ENCODE peak calls at places on chromosomes 16 and 17, in eight cellular contexts. N is Panc1; X is CD4-positive, alpha-beta T cell; M is left ventricle myocardium inferior; W is HL-60; C is stomach; U is DND-41; O is effector memory CD4-positive, alpha-beta T cell. Z is an unnamed sample. For H3K27me3, the result is how much of the 10 kb centered on the place peaks cover.

GRCh38 chr17:18992454-18993130 is 12.0 kb downstream of the FAM83G start:
- DNase-seq in N (no peak), X (no peak), M (no peak), W (peak), C (no peak), U (peak), O (peak), Z (no peak)

GRCh38 chr16:25192096-25192495 is 24.7 kb upstream of the AQP8 start:
- DNase-seq in N (peak), X (no peak), M (no peak), W (no peak), C (no peak), U (no peak), O (no peak), Z (no peak)

GRCh38 chr17:32546031-32546444 is 59.2 kb downstream of the CDK5R1 start:
- DNase-seq in N (no peak), X (no peak), M (no peak), W (no peak), C (no peak), U (no peak), O (no peak), Z (no peak)

GRCh38 chr16:87409153-87409552 is 17.0 kb downstream of the MAP1LC3B start:
- DNase-seq in N (no peak), X (no peak), M (peak), W (no peak), C (no peak), U (no peak), O (no peak), Z (no peak)

GRCh38 chr17:11986179-11986938 is 10.9 kb downstream of the ZNF18 start:
- DNase-seq in N (no peak), X (no peak), M (no peak), W (no peak), C (no peak), U (no peak), O (no peak), Z (no peak)

GRCh38 chr17:77681820-77682219 is 276.7 kb upstream of the TNRC6C start:
- DNase-seq in N (no peak), X (no peak), M (peak), W (no peak), C (peak), U (no peak), O (no peak), Z (peak)

GRCh38 chr16:14369734-14370598 is 260.1 kb downstream of the PARN start:
- DNase-seq in N (no peak), X (no peak), M (peak), W (no peak), C (no peak), U (no peak), O (no peak), Z (peak)

GRCh38 chr17:71632328-71632727 is 488.5 kb upstream of the SOX9 start:
- DNase-seq in N (no peak), X (no peak), M (no peak), W (no peak), C (no peak), U (no peak), O (no peak), Z (no peak)

GRCh38 chr16:9270941-9271340 is 179.5 kb downstream of the HAPSTR1 start:
- DNase-seq in N (no peak), X (no peak), M (no peak), W (no peak), C (no peak), U (no peak), O (no peak), Z (no peak)

GRCh38 chr17:59914274-59914854 is 21.4 kb downstream of the RPS6KB1 start:
- DNase-seq in N (no peak), X (no peak), M (no peak), W (no peak), C (no peak), U (no peak), O (no peak), Z (no peak)

GRCh38 chr17:4057731-4058130 is 85.1 kb downstream of the ZZEF1 start:
- DNase-seq in N (no peak), X (no peak), M (no peak), W (no peak), C (no peak), U (no peak), O (no peak), Z (no peak)

GRCh38 chr17:75601057-75601987 is 13.7 kb downstream of the MYO15B start:
- DNase-seq in N (peak), X (peak), M (peak), W (no peak), C (peak), U (peak), O (peak), Z (no peak)

GRCh38 chr16:1003551-1004347 is 22.2 kb downstream of the SOX8 start:
- DNase-seq in N (no peak), X (no peak), M (no peak), W (no peak), C (no peak), U (peak), O (peak), Z (no peak)

GRCh38 chr17:74361613-74362391 is at the start of gene BTBD17:
- DNase-seq in N (no peak), X (peak), M (peak), W (no peak), C (peak), U (no peak), O (no peak), Z (peak)

GRCh38 chr16:24844101-24845030 is 1.4 kb upstream of the SLC5A11 start:
- DNase-seq in N (no peak), X (no peak), M (no peak), W (no peak), C (peak), U (no peak), O (no peak), Z (no peak)

GRCh38 chr17:45722161-45722560 is 62.0 kb upstream of the CRHR1 start:
- DNase-seq in N (no peak), X (no peak), M (no peak), W (no peak), C (no peak), U (no peak), O (no peak), Z (no peak)

GRCh38 chr16:58187657-58188430 is 10.1 kb downstream of the CSNK2A2 start:
- DNase-seq in N (no peak), X (no peak), M (no peak), W (no peak), C (no peak), U (no peak), O (no peak), Z (peak)

GRCh38 chr17:47423406-47424295 is 99.9 kb downstream of the EFCAB13 start:
- DNase-seq in N (no peak), X (no peak), M (peak), W (no peak), C (peak), U (no peak), O (no peak), Z (peak)

GRCh38 chr16:4494746-4495490 is 18.7 kb downstream of the HMOX2 start:
- DNase-seq in N (no peak), X (no peak), M (no peak), W (no peak), C (no peak), U (no peak), O (no peak), Z (no peak)

GRCh38 chr16:89410794-89411309 is 79.5 kb downstream of the ANKRD11 start:
- DNase-seq in N (no peak), X (no peak), M (peak), W (no peak), C (peak), U (no peak), O (no peak), Z (peak)

GRCh38 chr16:22220076-22220453 is 14.0 kb downstream of the EEF2K start:
- DNase-seq in N (no peak), X (no peak), M (peak), W (no peak), C (no peak), U (no peak), O (no peak), Z (peak)

GRCh38 chr17:62680541-62681052 is 53.1 kb downstream of the MRC2 start:
- DNase-seq in N (no peak), X (no peak), M (no peak), W (no peak), C (peak), U (no peak), O (no peak), Z (no peak)

GRCh38 chr17:70308619-70309018 is 139.3 kb downstream of the KCNJ2 start:
- DNase-seq in N (no peak), X (no peak), M (no peak), W (no peak), C (no peak), U (no peak), O (no peak), Z (no peak)
- H3K27me3 ChIP-seq in N (under half), X (under half), M (under half), W (under half), C (under half), U (under half), O (under half), Z (under half)

DNA sequence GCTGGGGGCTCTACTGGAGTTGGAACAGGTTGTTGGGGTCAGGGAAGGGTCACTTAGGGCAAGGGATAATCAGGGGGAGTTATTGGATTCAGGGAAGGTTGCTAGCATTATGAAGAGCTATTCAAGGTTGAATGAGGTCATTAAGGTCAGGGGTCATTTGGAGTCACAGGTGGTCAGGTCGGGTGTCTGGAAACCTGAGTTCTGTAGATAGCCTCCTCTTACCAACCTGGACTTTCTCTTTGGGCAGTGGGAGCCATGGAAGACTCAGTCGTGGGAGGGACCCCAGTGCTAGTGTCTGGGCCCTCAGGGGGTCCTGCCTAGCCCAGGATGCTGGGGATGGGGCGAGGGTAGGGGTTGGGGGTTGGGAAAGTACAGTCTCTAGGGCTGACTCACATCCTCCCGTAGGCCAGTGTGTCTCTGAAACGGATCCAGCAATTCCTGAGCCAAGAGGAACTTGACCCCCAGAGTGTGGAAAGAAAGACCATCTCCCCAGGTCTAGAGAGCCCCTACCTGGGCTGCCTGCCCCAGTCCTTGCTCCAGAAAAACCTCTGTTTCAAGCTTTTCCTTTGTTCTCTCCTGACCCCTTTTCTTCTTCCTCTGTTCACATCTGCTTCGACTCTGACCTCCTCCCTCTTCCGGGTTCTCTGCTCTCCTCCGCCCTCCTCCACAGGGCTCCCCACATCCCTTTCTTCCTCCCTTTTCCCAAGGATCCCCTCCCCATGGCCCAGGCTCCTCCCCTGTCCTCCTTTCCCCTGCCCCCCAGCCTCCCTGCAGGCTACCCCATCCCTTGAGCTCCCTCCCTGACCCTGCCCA is 33.5 kb downstream of the ABCC3 start:
- DNase-seq in N (no peak), X (no peak), M (no peak), W (no peak), C (no peak), U (no peak), O (no peak), Z (no peak)
- H3K27me3 ChIP-seq in N (under half), X (under half), M (under half), W (under half), C (under half), U (under half), O (under half), Z (under half)

GRCh38 chr17:68197091-68197996 is 50.5 kb upstream of the AMZ2 start:
- DNase-seq in N (no peak), X (no peak), M (peak), W (no peak), C (no peak), U (no peak), O (no peak), Z (peak)
- H3K27me3 ChIP-seq in N (under half), X (under half), M (half or more), W (half or more), C (half or more), U (under half), O (under half), Z (under half)

DNA sequence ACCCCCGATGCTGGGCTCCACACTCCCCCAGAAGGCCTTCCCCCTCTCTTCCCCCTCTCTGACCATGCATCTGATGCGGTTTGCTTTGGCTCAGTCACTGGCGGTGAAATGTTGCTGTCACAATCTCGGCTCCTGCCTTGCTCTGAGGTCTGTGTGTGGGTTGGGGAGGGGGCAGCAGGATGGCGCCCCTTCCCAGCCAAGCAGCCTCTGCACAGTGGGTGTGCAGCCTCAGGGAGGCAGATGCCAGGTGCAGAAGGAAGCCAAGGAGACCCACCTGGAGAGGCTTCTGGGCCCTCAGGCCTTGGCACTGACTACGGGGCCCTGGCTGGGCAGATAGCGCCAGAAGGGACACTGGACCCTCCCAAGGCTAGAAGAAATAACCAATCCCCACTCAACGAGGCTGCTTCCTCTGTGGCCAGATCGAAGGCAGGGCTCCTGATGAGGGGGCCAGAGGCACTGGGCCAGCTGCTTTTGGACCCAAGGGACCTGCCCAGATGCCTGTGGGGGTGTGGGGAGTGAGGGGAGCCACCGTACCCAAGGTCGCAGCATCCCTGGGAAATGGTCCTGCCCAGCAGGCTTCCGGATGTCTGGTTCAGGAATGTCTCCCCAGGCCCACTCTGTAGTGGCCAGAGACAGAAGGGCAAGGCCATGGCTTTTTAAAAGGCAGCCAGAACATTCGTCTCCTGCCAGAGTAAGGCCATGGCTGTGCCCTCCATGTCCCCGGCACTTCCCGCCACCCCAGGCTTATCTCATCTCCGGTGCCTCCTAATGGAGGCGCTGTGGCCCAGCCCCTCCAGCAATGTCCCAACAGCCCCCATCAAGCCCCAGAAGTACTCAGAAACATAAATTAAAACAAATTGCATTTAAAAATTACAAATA is 43.4 kb upstream of the SLC38A10 start:
- DNase-seq in N (no peak), X (no peak), M (no peak), W (no peak), C (no peak), U (no peak), O (no peak), Z (peak)
- H3K27me3 ChIP-seq in N (under half), X (half or more), M (under half), W (under half), C (under half), U (under half), O (half or more), Z (under half)

DNA sequence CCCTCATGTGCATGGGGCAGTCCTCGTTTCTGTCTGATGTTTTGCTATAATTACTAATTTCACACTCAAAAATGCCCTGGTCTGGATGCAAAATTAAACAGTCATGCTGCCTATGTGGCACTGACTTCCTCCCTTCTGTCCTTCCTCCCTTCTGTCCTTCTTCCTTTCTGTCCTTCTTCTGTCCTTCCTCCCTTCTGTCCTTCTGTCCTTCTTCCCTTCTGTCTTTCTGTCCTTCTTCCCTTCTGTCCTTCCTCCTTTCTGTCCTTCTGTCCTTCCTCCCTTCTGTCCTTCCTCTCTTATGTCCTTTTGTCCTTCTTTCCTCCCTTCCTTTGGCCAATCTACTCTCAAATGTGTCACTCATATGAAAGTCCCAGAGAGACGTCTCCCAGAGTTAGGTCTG is 93.8 kb downstream of the IRF8 start:
- DNase-seq in N (no peak), X (no peak), M (no peak), W (no peak), C (no peak), U (no peak), O (no peak), Z (no peak)
- H3K27me3 ChIP-seq in N (under half), X (under half), M (half or more), W (under half), C (under half), U (under half), O (under half), Z (under half)

DNA sequence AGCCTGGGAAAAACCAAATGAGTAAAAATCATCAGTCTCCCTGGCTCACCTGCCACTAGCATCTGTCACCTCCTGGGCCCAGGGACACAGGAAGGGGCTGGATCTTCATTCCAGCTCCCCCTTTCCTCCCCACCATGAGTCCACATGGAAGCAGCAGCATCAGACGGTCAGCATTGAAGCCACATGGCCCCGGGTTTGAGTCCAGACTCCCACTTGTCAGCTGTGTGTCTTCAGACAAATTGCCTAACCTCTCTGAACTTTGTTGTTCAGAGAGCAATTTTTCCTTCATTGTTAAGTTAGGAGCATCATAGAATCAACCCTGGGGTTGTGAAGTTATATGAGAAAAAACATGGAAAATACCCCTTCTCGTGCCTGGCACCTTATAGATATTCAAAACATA is 10.7 kb downstream of the CACNG4 start:
- DNase-seq in N (no peak), X (no peak), M (no peak), W (no peak), C (no peak), U (no peak), O (no peak), Z (no peak)
- H3K27me3 ChIP-seq in N (under half), X (under half), M (half or more), W (under half), C (half or more), U (under half), O (under half), Z (under half)

GRCh38 chr17:13599808-13600398 is 1.8 kb downstream of the HS3ST3A1 start:
- DNase-seq in N (no peak), X (no peak), M (no peak), W (no peak), C (no peak), U (no peak), O (no peak), Z (no peak)

GRCh38 chr17:13600475-13601316 is 1.0 kb downstream of the HS3ST3A1 start:
- DNase-seq in N (no peak), X (no peak), M (no peak), W (no peak), C (no peak), U (no peak), O (no peak), Z (no peak)

GRCh38 chr17:13601317-13601775 is 383 bp downstream of the HS3ST3A1 start:
- DNase-seq in N (no peak), X (no peak), M (no peak), W (no peak), C (no peak), U (no peak), O (no peak), Z (no peak)

GRCh38 chr17:13599168-13599577 is 2.6 kb downstream of the HS3ST3A1 start:
- DNase-seq in N (no peak), X (no peak), M (no peak), W (no peak), C (no peak), U (no peak), O (no peak), Z (no peak)

GRCh38 chr17:13601776-13602551 is at the start of gene HS3ST3A1:
- DNase-seq in N (no peak), X (no peak), M (peak), W (no peak), C (no peak), U (no peak), O (no peak), Z (peak)
- H3K27me3 ChIP-seq in N (under half), X (half or more), M (half or more), W (under half), C (half or more), U (under half), O (under half), Z (under half)